ENCODE peak calls at places on chromosomes 6 and 20, in ten cellular contexts. One of them, this sample, is unnamed. For H3K27me3, the result is how much of the 10 kb centered on the place peaks cover.

GRCh38 chr6:21227486-21227885 is 366.1 kb upstream of the SOX4 start:
- DNase-seq in H1: no peak
- DNase-seq in mammary epithelial cell: peak
- DNase-seq in brain microvascular endothelial cell: peak
- DNase-seq in cardiac muscle cell: no peak
- DNase-seq in lower lobe of right lung: no peak
- DNase-seq in SJSA1: no peak
- DNase-seq in colonic mucosa: no peak
- DNase-seq in tibial nerve: no peak
- DNase-seq in esophagus squamous epithelium: no peak
- DNase-seq in this sample: no peak

GRCh38 chr20:59017493-59018231 is 1.6 kb upstream of the TUBB1 start:
- DNase-seq in H1: peak
- DNase-seq in mammary epithelial cell: no peak
- DNase-seq in brain microvascular endothelial cell: no peak
- DNase-seq in cardiac muscle cell: no peak
- DNase-seq in lower lobe of right lung: no peak
- DNase-seq in SJSA1: no peak
- DNase-seq in colonic mucosa: no peak
- DNase-seq in tibial nerve: no peak
- DNase-seq in esophagus squamous epithelium: no peak
- DNase-seq in this sample: no peak

GRCh38 chr6:8860671-8861070 is 425.3 kb upstream of the SLC35B3 start:
- DNase-seq in H1: no peak
- DNase-seq in mammary epithelial cell: no peak
- DNase-seq in brain microvascular endothelial cell: no peak
- DNase-seq in cardiac muscle cell: no peak
- DNase-seq in lower lobe of right lung: no peak
- DNase-seq in SJSA1: no peak
- DNase-seq in colonic mucosa: no peak
- DNase-seq in tibial nerve: no peak
- DNase-seq in esophagus squamous epithelium: no peak
- DNase-seq in this sample: no peak

GRCh38 chr6:152635949-152636674 is 1.1 kb downstream of the SYNE1 start:
- DNase-seq in H1: peak
- DNase-seq in mammary epithelial cell: no peak
- DNase-seq in brain microvascular endothelial cell: peak
- DNase-seq in cardiac muscle cell: peak
- DNase-seq in lower lobe of right lung: peak
- DNase-seq in SJSA1: no peak
- DNase-seq in colonic mucosa: peak
- DNase-seq in tibial nerve: no peak
- DNase-seq in esophagus squamous epithelium: no peak
- DNase-seq in this sample: peak

GRCh38 chr6:64664480-64664879 is 1028.9 kb downstream of the PHF3 start:
- DNase-seq in H1: no peak
- DNase-seq in mammary epithelial cell: no peak
- DNase-seq in brain microvascular endothelial cell: no peak
- DNase-seq in cardiac muscle cell: no peak
- DNase-seq in lower lobe of right lung: no peak
- DNase-seq in SJSA1: no peak
- DNase-seq in colonic mucosa: no peak
- DNase-seq in tibial nerve: no peak
- DNase-seq in esophagus squamous epithelium: no peak
- DNase-seq in this sample: no peak

GRCh38 chr6:108677357-108677756 is 116.6 kb downstream of the FOXO3 start:
- DNase-seq in H1: no peak
- DNase-seq in mammary epithelial cell: no peak
- DNase-seq in brain microvascular endothelial cell: no peak
- DNase-seq in cardiac muscle cell: no peak
- DNase-seq in lower lobe of right lung: no peak
- DNase-seq in SJSA1: no peak
- DNase-seq in colonic mucosa: no peak
- DNase-seq in tibial nerve: no peak
- DNase-seq in esophagus squamous epithelium: no peak
- DNase-seq in this sample: no peak

GRCh38 chr6:32177182-32177787 is 920 bp upstream of the RNF5 start:
- DNase-seq in H1: peak
- DNase-seq in mammary epithelial cell: no peak
- DNase-seq in brain microvascular endothelial cell: peak
- DNase-seq in cardiac muscle cell: peak
- DNase-seq in lower lobe of right lung: no peak
- DNase-seq in SJSA1: no peak
- DNase-seq in colonic mucosa: peak
- DNase-seq in tibial nerve: no peak
- DNase-seq in esophagus squamous epithelium: no peak
- DNase-seq in this sample: no peak

GRCh38 chr20:44089987-44090674 is 96.9 kb downstream of the JPH2 start:
- DNase-seq in H1: no peak
- DNase-seq in mammary epithelial cell: peak
- DNase-seq in brain microvascular endothelial cell: peak
- DNase-seq in cardiac muscle cell: no peak
- DNase-seq in lower lobe of right lung: no peak
- DNase-seq in SJSA1: no peak
- DNase-seq in colonic mucosa: peak
- DNase-seq in tibial nerve: no peak
- DNase-seq in esophagus squamous epithelium: no peak
- DNase-seq in this sample: no peak

DNA sequence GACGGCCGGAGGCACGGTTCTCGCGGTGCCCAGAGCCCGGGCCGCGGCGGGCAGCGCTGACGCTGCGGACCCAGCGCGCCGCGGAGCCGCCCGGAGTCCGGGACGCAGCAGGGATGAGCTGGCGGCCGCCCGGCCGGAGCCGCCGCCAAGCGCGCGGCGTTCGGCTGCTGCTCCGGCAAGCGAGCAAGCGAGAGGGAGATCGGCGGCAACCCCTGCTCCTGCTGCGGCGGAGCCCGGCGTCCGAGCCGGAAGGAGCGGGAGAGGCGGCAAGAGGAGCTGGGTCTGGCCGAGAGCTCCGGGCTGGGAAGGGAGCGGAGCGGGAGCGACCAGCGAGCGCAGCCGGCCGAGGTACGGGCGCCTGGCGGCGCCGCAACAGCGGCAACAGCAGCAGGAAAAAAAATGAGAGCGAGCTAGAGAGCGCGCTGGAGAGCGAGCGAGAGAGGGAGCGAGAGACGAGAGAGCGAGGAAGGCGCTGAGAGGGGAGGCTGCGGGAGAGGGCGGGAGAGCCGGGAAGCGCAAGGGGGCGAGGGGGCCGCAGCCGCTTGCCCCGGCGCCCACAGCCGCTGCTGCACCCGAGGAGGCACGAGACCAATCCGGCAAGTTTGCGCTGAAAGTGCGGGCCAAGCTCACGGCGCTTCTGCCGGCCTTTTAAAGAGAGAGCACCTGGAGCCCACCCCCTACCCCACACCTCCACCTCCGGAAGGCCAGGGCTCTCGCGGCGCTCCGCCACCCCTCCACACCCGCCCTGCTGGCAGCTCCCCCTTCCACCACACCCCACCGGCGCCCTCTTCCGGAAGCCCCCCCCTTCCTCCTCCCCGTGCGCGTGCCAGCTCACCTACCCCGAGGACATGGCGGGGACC is 496 bp downstream of the GRM4 start:
- DNase-seq in H1: peak
- DNase-seq in mammary epithelial cell: peak
- DNase-seq in brain microvascular endothelial cell: peak
- DNase-seq in cardiac muscle cell: peak
- DNase-seq in lower lobe of right lung: peak
- DNase-seq in SJSA1: no peak
- DNase-seq in colonic mucosa: no peak
- DNase-seq in tibial nerve: no peak
- DNase-seq in esophagus squamous epithelium: no peak
- DNase-seq in this sample: no peak
- H3K27me3 ChIP-seq in H1: under half
- H3K27me3 ChIP-seq in mammary epithelial cell: under half
- H3K27me3 ChIP-seq in brain microvascular endothelial cell: half or more
- H3K27me3 ChIP-seq in cardiac muscle cell: half or more
- H3K27me3 ChIP-seq in lower lobe of right lung: half or more
- H3K27me3 ChIP-seq in SJSA1: half or more
- H3K27me3 ChIP-seq in colonic mucosa: half or more
- H3K27me3 ChIP-seq in tibial nerve: under half
- H3K27me3 ChIP-seq in esophagus squamous epithelium: under half
- H3K27me3 ChIP-seq in this sample: under half

GRCh38 chr6:56771929-56772607 is 129.4 kb upstream of the DST start:
- DNase-seq in H1: no peak
- DNase-seq in mammary epithelial cell: no peak
- DNase-seq in brain microvascular endothelial cell: no peak
- DNase-seq in cardiac muscle cell: no peak
- DNase-seq in lower lobe of right lung: no peak
- DNase-seq in SJSA1: no peak
- DNase-seq in colonic mucosa: no peak
- DNase-seq in tibial nerve: no peak
- DNase-seq in esophagus squamous epithelium: no peak
- DNase-seq in this sample: no peak

GRCh38 chr6:56767435-56767834 is 124.7 kb upstream of the DST start:
- DNase-seq in H1: no peak
- DNase-seq in mammary epithelial cell: no peak
- DNase-seq in brain microvascular endothelial cell: no peak
- DNase-seq in cardiac muscle cell: no peak
- DNase-seq in lower lobe of right lung: no peak
- DNase-seq in SJSA1: no peak
- DNase-seq in colonic mucosa: no peak
- DNase-seq in tibial nerve: no peak
- DNase-seq in esophagus squamous epithelium: no peak
- DNase-seq in this sample: no peak

GRCh38 chr6:56767892-56768531 is 125.3 kb upstream of the DST start:
- DNase-seq in H1: no peak
- DNase-seq in mammary epithelial cell: no peak
- DNase-seq in brain microvascular endothelial cell: no peak
- DNase-seq in cardiac muscle cell: no peak
- DNase-seq in lower lobe of right lung: no peak
- DNase-seq in SJSA1: no peak
- DNase-seq in colonic mucosa: no peak
- DNase-seq in tibial nerve: no peak
- DNase-seq in esophagus squamous epithelium: no peak
- DNase-seq in this sample: no peak

GRCh38 chr6:56771189-56771588 is 128.5 kb upstream of the DST start:
- DNase-seq in H1: no peak
- DNase-seq in mammary epithelial cell: no peak
- DNase-seq in brain microvascular endothelial cell: no peak
- DNase-seq in cardiac muscle cell: no peak
- DNase-seq in lower lobe of right lung: no peak
- DNase-seq in SJSA1: no peak
- DNase-seq in colonic mucosa: no peak
- DNase-seq in tibial nerve: no peak
- DNase-seq in esophagus squamous epithelium: no peak
- DNase-seq in this sample: no peak

GRCh38 chr6:56770011-56770520 is 127.4 kb upstream of the DST start:
- DNase-seq in H1: no peak
- DNase-seq in mammary epithelial cell: no peak
- DNase-seq in brain microvascular endothelial cell: no peak
- DNase-seq in cardiac muscle cell: no peak
- DNase-seq in lower lobe of right lung: no peak
- DNase-seq in SJSA1: no peak
- DNase-seq in colonic mucosa: no peak
- DNase-seq in tibial nerve: no peak
- DNase-seq in esophagus squamous epithelium: no peak
- DNase-seq in this sample: no peak
- H3K27me3 ChIP-seq in H1: under half
- H3K27me3 ChIP-seq in mammary epithelial cell: under half
- H3K27me3 ChIP-seq in brain microvascular endothelial cell: under half
- H3K27me3 ChIP-seq in cardiac muscle cell: under half
- H3K27me3 ChIP-seq in lower lobe of right lung: under half
- H3K27me3 ChIP-seq in SJSA1: under half
- H3K27me3 ChIP-seq in colonic mucosa: under half
- H3K27me3 ChIP-seq in tibial nerve: under half
- H3K27me3 ChIP-seq in esophagus squamous epithelium: under half
- H3K27me3 ChIP-seq in this sample: under half

DNA sequence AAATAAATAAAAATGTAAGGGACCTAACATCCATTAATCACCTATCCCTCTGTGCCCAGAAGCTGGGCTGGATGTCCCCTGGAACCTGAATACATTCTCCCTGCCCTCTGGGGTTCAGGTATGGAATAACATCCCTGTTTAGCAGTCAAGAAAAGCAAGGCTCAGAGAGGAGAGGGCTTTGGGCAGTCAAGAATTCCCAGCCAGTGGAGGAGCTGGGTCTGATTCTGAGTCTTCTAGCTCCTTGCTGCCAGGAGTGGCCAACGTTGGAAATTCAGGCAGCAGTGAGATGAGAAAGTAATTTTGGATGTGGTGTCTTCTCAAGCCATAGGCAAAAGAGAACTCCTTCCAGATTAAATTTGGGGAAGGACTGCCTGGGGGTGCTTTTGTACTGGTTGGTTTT is 42.6 kb upstream of the ZNFX1 start:
- DNase-seq in H1: peak
- DNase-seq in mammary epithelial cell: peak
- DNase-seq in brain microvascular endothelial cell: peak
- DNase-seq in cardiac muscle cell: peak
- DNase-seq in lower lobe of right lung: no peak
- DNase-seq in SJSA1: no peak
- DNase-seq in colonic mucosa: no peak
- DNase-seq in tibial nerve: no peak
- DNase-seq in esophagus squamous epithelium: no peak
- DNase-seq in this sample: no peak
- H3K27me3 ChIP-seq in H1: under half
- H3K27me3 ChIP-seq in mammary epithelial cell: under half
- H3K27me3 ChIP-seq in brain microvascular endothelial cell: under half
- H3K27me3 ChIP-seq in cardiac muscle cell: half or more
- H3K27me3 ChIP-seq in lower lobe of right lung: half or more
- H3K27me3 ChIP-seq in SJSA1: half or more
- H3K27me3 ChIP-seq in colonic mucosa: under half
- H3K27me3 ChIP-seq in tibial nerve: under half
- H3K27me3 ChIP-seq in esophagus squamous epithelium: under half
- H3K27me3 ChIP-seq in this sample: under half

GRCh38 chr6:29811377-29811776 is 16.2 kb upstream of the HLA-G start:
- DNase-seq in H1: no peak
- DNase-seq in mammary epithelial cell: no peak
- DNase-seq in brain microvascular endothelial cell: no peak
- DNase-seq in cardiac muscle cell: no peak
- DNase-seq in lower lobe of right lung: no peak
- DNase-seq in SJSA1: no peak
- DNase-seq in colonic mucosa: no peak
- DNase-seq in tibial nerve: no peak
- DNase-seq in esophagus squamous epithelium: no peak
- DNase-seq in this sample: no peak

GRCh38 chr6:29810371-29810770 is 17.3 kb upstream of the HLA-G start:
- DNase-seq in H1: no peak
- DNase-seq in mammary epithelial cell: no peak
- DNase-seq in brain microvascular endothelial cell: no peak
- DNase-seq in cardiac muscle cell: no peak
- DNase-seq in lower lobe of right lung: no peak
- DNase-seq in SJSA1: no peak
- DNase-seq in colonic mucosa: peak
- DNase-seq in tibial nerve: no peak
- DNase-seq in esophagus squamous epithelium: no peak
- DNase-seq in this sample: no peak

GRCh38 chr6:29809249-29809648 is 18.4 kb upstream of the HLA-G start:
- DNase-seq in H1: no peak
- DNase-seq in mammary epithelial cell: peak
- DNase-seq in brain microvascular endothelial cell: no peak
- DNase-seq in cardiac muscle cell: no peak
- DNase-seq in lower lobe of right lung: no peak
- DNase-seq in SJSA1: no peak
- DNase-seq in colonic mucosa: no peak
- DNase-seq in tibial nerve: no peak
- DNase-seq in esophagus squamous epithelium: no peak
- DNase-seq in this sample: no peak

DNA sequence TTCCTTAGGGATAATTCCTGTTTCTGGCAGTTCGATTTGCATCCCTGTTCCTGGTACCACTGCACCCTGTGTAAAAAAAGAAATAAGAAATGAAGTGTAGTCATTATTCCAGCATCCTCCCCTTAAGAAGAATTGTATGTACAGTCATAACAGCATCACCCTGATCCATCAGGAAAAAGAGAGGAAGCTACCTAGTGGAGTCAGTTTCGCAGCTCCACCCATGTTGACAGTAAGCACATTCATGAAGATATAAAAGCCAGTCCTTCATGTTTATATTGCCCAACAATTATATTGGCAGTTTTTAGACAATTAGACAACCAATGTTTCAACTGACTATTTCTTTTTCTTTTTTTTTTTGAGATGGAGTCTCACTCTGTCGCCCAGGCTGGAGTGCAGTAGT is 21.2 kb upstream of the HLA-G start:
- DNase-seq in H1: no peak
- DNase-seq in mammary epithelial cell: peak
- DNase-seq in brain microvascular endothelial cell: no peak
- DNase-seq in cardiac muscle cell: no peak
- DNase-seq in lower lobe of right lung: no peak
- DNase-seq in SJSA1: no peak
- DNase-seq in colonic mucosa: no peak
- DNase-seq in tibial nerve: no peak
- DNase-seq in esophagus squamous epithelium: no peak
- DNase-seq in this sample: no peak
- H3K27me3 ChIP-seq in H1: under half
- H3K27me3 ChIP-seq in mammary epithelial cell: under half
- H3K27me3 ChIP-seq in brain microvascular endothelial cell: under half
- H3K27me3 ChIP-seq in cardiac muscle cell: under half
- H3K27me3 ChIP-seq in lower lobe of right lung: under half
- H3K27me3 ChIP-seq in SJSA1: under half
- H3K27me3 ChIP-seq in colonic mucosa: under half
- H3K27me3 ChIP-seq in tibial nerve: under half
- H3K27me3 ChIP-seq in esophagus squamous epithelium: under half
- H3K27me3 ChIP-seq in this sample: under half